ENCODE peak calls at places on chromosomes 1 and 21, in nine cellular contexts. G is sigmoid colon, Z is suprapubic skin, A is stomach, L is K562, N is spleen, C is breast epithelium, T is prostate gland, B is GM12892. R is an unnamed sample.

GRCh38 chr1:27366411-27367159 is at the start of gene MAP3K6:
- DNase-seq in C (peak), G (peak), B (no peak), T (peak), N (peak), L (peak), A (peak), Z (peak), R (peak)

GRCh38 chr1:202235003-202235660 is 41.5 kb downstream of the LGR6 start:
- DNase-seq in T (no peak), N (peak), C (no peak), L (no peak), Z (no peak), G (no peak), B (no peak), A (no peak), R (no peak)

GRCh38 chr1:40421348-40421693 is 29.0 kb upstream of the ZFP69B start:
- DNase-seq in N (no peak), T (no peak), B (no peak), Z (no peak), A (no peak), G (no peak), L (no peak), C (no peak), R (no peak)

GRCh38 chr1:37673920-37674319 is 18.4 kb upstream of the CDCA8 start:
- DNase-seq in T (no peak), Z (no peak), N (peak), C (no peak), A (no peak), B (no peak), L (peak), G (no peak), R (no peak)

GRCh38 chr1:30618335-30618747 is 105.0 kb downstream of the MATN1 start:
- DNase-seq in T (no peak), C (no peak), N (no peak), Z (no peak), L (no peak), A (no peak), B (no peak), G (no peak), R (no peak)

GRCh38 chr1:198201956-198202784 is 45.4 kb downstream of the NEK7 start:
- DNase-seq in A (no peak), L (no peak), G (no peak), C (no peak), N (no peak), T (no peak), Z (no peak), B (no peak), R (no peak)

GRCh38 chr21:26977741-26978140 is 10.9 kb upstream of the ADAMTS5 start:
- DNase-seq in A (no peak), B (no peak), C (no peak), N (no peak), G (no peak), T (no peak), L (no peak), Z (no peak), R (no peak)

GRCh38 chr1:17538428-17539130 is 919 bp upstream of the ARHGEF10L start:
- DNase-seq in C (peak), B (no peak), L (no peak), Z (no peak), T (no peak), G (peak), A (no peak), N (no peak), R (no peak)

GRCh38 chr1:186326009-186326408 is 49.0 kb downstream of the TPR start:
- DNase-seq in C (no peak), G (no peak), Z (no peak), A (no peak), T (no peak), L (no peak), N (no peak), B (no peak), R (no peak)

GRCh38 chr1:211579434-211580302 is 707 bp upstream of the SLC30A1 start:
- DNase-seq in N (peak), Z (no peak), T (peak), L (peak), C (peak), A (peak), G (peak), B (no peak), R (peak)

GRCh38 chr1:234408757-234409156 is 35.5 kb downstream of the COA6 start:
- DNase-seq in B (no peak), G (no peak), A (no peak), C (no peak), L (no peak), Z (no peak), T (no peak), N (no peak), R (no peak)

GRCh38 chr1:243496173-243496553 is 240.3 kb downstream of the SDCCAG8 start:
- DNase-seq in G (peak), N (no peak), B (no peak), T (no peak), C (no peak), A (no peak), L (no peak), Z (no peak), R (no peak)

GRCh38 chr21:35036521-35037383 is 12.3 kb downstream of the RUNX1 start:
- DNase-seq in Z (no peak), C (no peak), L (no peak), G (no peak), B (no peak), T (no peak), A (no peak), N (no peak), R (no peak)

GRCh38 chr1:221166559-221167318 is 287.5 kb downstream of the HLX start:
- DNase-seq in T (no peak), G (no peak), L (no peak), Z (no peak), B (no peak), N (no peak), C (no peak), A (no peak), R (peak)

GRCh38 chr1:1291611-1292441 is 11.6 kb downstream of the SCNN1D start:
- DNase-seq in N (peak), C (peak), A (peak), G (peak), B (peak), T (peak), Z (no peak), L (peak), R (peak)

GRCh38 chr1:234967121-234967520 is 161.5 kb downstream of the TOMM20 start:
- DNase-seq in L (no peak), N (no peak), A (no peak), B (no peak), G (peak), C (no peak), Z (peak), T (no peak), R (no peak)

GRCh38 chr1:109113787-109114568 is at the start of gene ELAPOR1:
- DNase-seq in L (no peak), Z (no peak), C (peak), T (peak), A (peak), N (peak), G (no peak), B (peak), R (peak)

GRCh38 chr1:179145521-179145920 is 63.7 kb downstream of the TOR3A start:
- DNase-seq in A (no peak), N (no peak), Z (no peak), T (no peak), L (no peak), G (no peak), C (no peak), B (no peak), R (no peak)

GRCh38 chr1:210764536-210764935 is 369.4 kb downstream of the KCNH1 start:
- DNase-seq in G (no peak), B (no peak), T (no peak), A (no peak), N (no peak), Z (no peak), L (no peak), C (no peak), R (no peak)

GRCh38 chr1:102838016-102838415 is 270.3 kb downstream of the COL11A1 start:
- DNase-seq in N (no peak), A (no peak), L (no peak), C (no peak), Z (no peak), G (no peak), B (no peak), T (no peak), R (no peak)

GRCh38 chr1:99621340-99621901 is 24.5 kb upstream of the PALMD start:
- DNase-seq in Z (no peak), N (no peak), A (no peak), B (no peak), T (no peak), L (no peak), G (no peak), C (no peak), R (no peak)

GRCh38 chr21:25977068-25977611 is 193.4 kb downstream of the APP start:
- DNase-seq in L (no peak), A (no peak), T (no peak), B (no peak), Z (no peak), G (no peak), C (no peak), N (no peak), R (no peak)

GRCh38 chr1:52615489-52616042 is 13.4 kb downstream of the GPX7 start:
- DNase-seq in B (no peak), G (no peak), L (no peak), A (no peak), T (no peak), C (no peak), Z (no peak), N (no peak), R (no peak)

GRCh38 chr1:23593042-23593521 is 33.8 kb upstream of the ID3 start:
- DNase-seq in Z (no peak), C (no peak), N (no peak), B (no peak), A (no peak), G (no peak), L (no peak), T (peak), R (no peak)

GRCh38 chr1:230907472-230908205 is 39.3 kb upstream of the C1orf198 start:
- DNase-seq in G (no peak), Z (no peak), A (no peak), C (no peak), B (no peak), N (no peak), L (no peak), T (no peak), R (no peak)

GRCh38 chr1:53557369-53557768 is 98.2 kb downstream of the DMRTB1 start:
- DNase-seq in N (peak), A (no peak), C (no peak), G (peak), L (no peak), B (no peak), Z (peak), T (no peak), R (peak)

GRCh38 chr21:37560385-37560784 is 193.8 kb downstream of the DYRK1A start:
- DNase-seq in N (no peak), C (no peak), B (no peak), G (no peak), A (no peak), L (no peak), Z (no peak), T (no peak), R (no peak)

GRCh38 chr1:175191654-175192053 is 922 bp downstream of the KIAA0040 start:
- DNase-seq in A (no peak), G (no peak), L (no peak), N (no peak), B (no peak), Z (no peak), C (no peak), T (peak), R (peak)

GRCh38 chr1:188433428-188433827 is 1604.7 kb downstream of the PLA2G4A start:
- DNase-seq in G (no peak), C (no peak), Z (no peak), N (no peak), A (no peak), T (no peak), B (no peak), L (no peak), R (no peak)

GRCh38 chr1:66033781-66034180 is 241.1 kb downstream of the PDE4B start:
- DNase-seq in C (no peak), G (no peak), B (no peak), N (no peak), Z (no peak), A (no peak), L (no peak), T (no peak), R (no peak)

GRCh38 chr1:22751124-22751531 is 40.5 kb downstream of the EPHB2 start:
- DNase-seq in L (no peak), N (no peak), Z (no peak), C (no peak), B (no peak), T (peak), G (no peak), A (peak), R (peak)

GRCh38 chr1:1917995-1918900 is 831 bp downstream of the TMEM52 start:
- DNase-seq in A (no peak), G (peak), C (no peak), B (no peak), Z (no peak), T (no peak), L (no peak), N (peak), R (peak)

GRCh38 chr1:226248091-226248490 is 24.6 kb downstream of the MIXL1 start:
- DNase-seq in T (no peak), Z (no peak), N (no peak), B (no peak), C (no peak), A (no peak), L (no peak), G (no peak), R (no peak)

GRCh38 chr1:221794079-221794670 is 52.3 kb upstream of the DUSP10 start:
- DNase-seq in L (no peak), C (no peak), A (no peak), B (no peak), Z (no peak), G (no peak), N (no peak), T (no peak), R (no peak)

GRCh38 chr1:161165742-161166668 is at the start of gene PPOX:
- DNase-seq in T (peak), G (peak), A (peak), N (peak), Z (peak), C (peak), L (peak), B (peak), R (peak)
- TF ChIP-seq POLR2A in T (peak), G (no peak), A (no peak), N (no peak), Z (no peak), C (peak), L (peak), B (peak), R (peak)

GRCh38 chr21:46600978-46601377 is 3.9 kb downstream of the S100B start:
- DNase-seq in Z (no peak), A (no peak), C (no peak), L (no peak), G (no peak), T (no peak), N (no peak), B (no peak), R (no peak)

GRCh38 chr21:46597896-46598343 is 7.0 kb downstream of the S100B start:
- DNase-seq in G (no peak), A (no peak), B (no peak), L (peak), Z (no peak), T (no peak), N (no peak), C (no peak), R (no peak)

GRCh38 chr21:46598563-46599250 is 6.2 kb downstream of the S100B start:
- DNase-seq in Z (no peak), T (no peak), L (no peak), N (no peak), C (no peak), A (no peak), G (no peak), B (no peak), R (no peak)

GRCh38 chr21:46600305-46600704 is 4.6 kb downstream of the S100B start:
- DNase-seq in T (no peak), Z (no peak), L (no peak), G (no peak), N (no peak), B (no peak), A (no peak), C (no peak), R (no peak)

GRCh38 chr21:46599251-46599572 is 5.7 kb downstream of the S100B start:
- DNase-seq in L (peak), N (no peak), A (no peak), B (no peak), T (no peak), G (no peak), C (no peak), Z (no peak), R (no peak)
- TF ChIP-seq POLR2AphosphoS5 in L (no peak), N (no peak), A (no peak), B (no peak), T (peak), G (no peak), C (no peak), Z (no peak), R (peak)

DNA sequence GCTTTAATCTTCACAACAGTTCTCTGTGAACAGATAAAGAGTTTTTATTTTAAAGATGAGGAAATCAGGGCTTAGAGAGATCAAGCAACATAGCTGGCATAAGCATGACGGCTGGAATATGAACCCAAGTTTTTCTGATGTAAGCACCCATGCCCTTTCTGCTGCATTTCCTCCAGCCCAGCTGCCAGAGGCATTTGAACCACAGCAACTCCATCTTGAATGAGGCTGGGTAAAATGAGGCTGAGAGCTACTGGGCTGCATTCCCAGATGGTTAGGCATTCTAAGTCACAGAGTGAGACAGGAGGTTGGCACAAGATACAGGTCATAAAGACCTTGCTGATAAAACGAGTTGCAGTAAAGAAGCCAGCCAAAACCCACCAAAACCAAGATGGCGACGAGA is 90.0 kb downstream of the WDR64 start:
- DNase-seq in N (no peak), B (no peak), L (no peak), Z (no peak), T (no peak), C (no peak), G (no peak), A (no peak), R (no peak)
- TF ChIP-seq POLR2A in N (no peak), B (no peak), L (no peak), Z (no peak), T (no peak), C (no peak), G (no peak), A (no peak), R (no peak)

GRCh38 chr1:217585577-217585976 is 45.3 kb downstream of the GPATCH2 start:
- DNase-seq in G (no peak), Z (no peak), T (no peak), B (no peak), L (no peak), N (no peak), C (no peak), A (no peak), R (no peak)
- TF ChIP-seq POLR2AphosphoS5 in G (no peak), Z (no peak), T (no peak), B (no peak), L (no peak), N (no peak), C (no peak), A (no peak), R (no peak)

GRCh38 chr1:77759090-77760028 is at the start of gene USP33:
- DNase-seq in N (peak), A (peak), L (peak), Z (peak), B (peak), T (peak), G (peak), C (peak), R (peak)
- TF ChIP-seq POLR2A in N (no peak), A (no peak), L (peak), Z (no peak), B (peak), T (peak), G (peak), C (no peak), R (peak)

GRCh38 chr1:60068393-60069045 is 5.1 kb downstream of the C1orf87 start:
- DNase-seq in Z (no peak), G (no peak), T (no peak), N (no peak), B (no peak), A (no peak), C (no peak), L (no peak), R (no peak)
- TF ChIP-seq POLR2AphosphoS5 in Z (no peak), G (no peak), T (no peak), N (no peak), B (no peak), A (no peak), C (no peak), L (no peak), R (no peak)

GRCh38 chr1:161117681-161118581 is at the start of the genes NIT1 and PFDN2:
- DNase-seq in T (peak), Z (peak), L (peak), A (peak), B (peak), N (peak), C (peak), G (peak), R (peak)
- TF ChIP-seq POLR2A in T (peak), Z (peak), L (peak), A (no peak), B (peak), N (peak), C (peak), G (peak), R (peak)

GRCh38 chr1:9180077-9180819 is 51.3 kb upstream of the GPR157 start:
- DNase-seq in B (no peak), L (no peak), C (no peak), A (no peak), G (no peak), T (no peak), N (no peak), Z (no peak), R (no peak)
- TF ChIP-seq POLR2AphosphoS5 in B (no peak), L (no peak), C (no peak), A (no peak), G (no peak), T (no peak), N (no peak), Z (no peak), R (no peak)

DNA sequence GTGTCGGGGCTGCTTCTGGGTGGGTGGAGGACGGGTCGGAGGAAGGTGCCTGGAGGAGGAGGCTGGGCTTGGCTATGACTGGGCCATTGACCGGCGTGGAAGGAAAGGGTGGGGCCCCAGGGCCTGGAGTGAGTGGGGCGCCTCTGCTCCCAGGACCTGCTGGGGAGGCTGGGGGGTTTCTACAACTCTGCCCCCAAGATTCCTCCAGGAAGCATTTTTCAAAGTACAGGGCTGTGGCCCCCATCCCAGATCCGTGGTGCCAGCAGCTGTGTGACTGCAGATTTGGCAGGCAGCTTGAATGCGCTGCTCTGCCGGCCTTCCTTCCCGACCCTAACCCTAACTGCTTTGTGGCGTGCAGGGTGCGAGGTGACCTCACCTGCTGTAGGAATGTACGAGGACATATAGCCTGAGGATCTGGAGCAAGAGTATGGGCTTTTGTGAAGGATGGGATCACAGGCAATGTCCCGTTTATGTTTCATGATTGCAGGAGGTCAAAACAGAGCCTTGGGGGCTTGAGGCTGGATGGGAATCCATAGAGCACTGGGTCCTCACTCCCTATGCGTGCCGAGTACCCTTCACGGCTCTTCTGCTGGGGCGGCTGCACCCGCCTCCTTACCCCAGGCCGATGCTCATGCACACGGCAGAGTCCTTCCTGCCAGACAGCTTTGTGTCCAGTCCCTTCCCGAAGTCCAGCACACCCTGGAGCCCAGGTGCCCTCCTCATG is 24.7 kb downstream of the TRPM2 start:
- DNase-seq in T (no peak), N (no peak), L (no peak), C (no peak), A (no peak), B (no peak), G (no peak), Z (no peak), R (no peak)
- TF ChIP-seq POLR2A in T (no peak), N (no peak), L (no peak), C (no peak), A (no peak), B (no peak), G (no peak), Z (no peak), R (no peak)

GRCh38 chr1:116095027-116095426 is 16.2 kb upstream of the MAB21L3 start:
- DNase-seq in Z (no peak), C (no peak), N (no peak), B (no peak), G (no peak), L (no peak), A (no peak), T (no peak), R (no peak)
- TF ChIP-seq POLR2AphosphoS5 in Z (no peak), C (no peak), N (no peak), B (no peak), G (no peak), L (no peak), A (no peak), T (no peak), R (no peak)